ENCODE peak calls at places on chromosome 5, in four cellular contexts. D, P, R and V are unnamed samples.

GRCh38 chr5:138352722-138353549 is 451 bp downstream of the KDM3B start:
- DNase-seq in D (peak), P (peak), R (peak), V (peak)

GRCh38 chr5:40679998-40680681 is 425 bp downstream of the PTGER4 start:
- DNase-seq in D (no peak), P (peak), R (no peak), V (no peak)

GRCh38 chr5:181134259-181134658 is 3.3 kb upstream of the OR2V1 start:
- DNase-seq in D (no peak), P (no peak), R (no peak), V (no peak)

GRCh38 chr5:139377226-139377625 is 5.9 kb downstream of the SLC23A1 start:
- DNase-seq in D (no peak), P (no peak), R (no peak), V (no peak)

GRCh38 chr5:68339921-68340321 is 124.4 kb downstream of the PIK3R1 start:
- DNase-seq in D (no peak), P (no peak), R (no peak), V (no peak)

GRCh38 chr5:1384521-1384920 is 39.6 kb upstream of the CLPTM1L start:
- DNase-seq in D (no peak), P (no peak), R (no peak), V (no peak)

GRCh38 chr5:949275-949543 is 56.5 kb downstream of the TRIP13 start:
- DNase-seq in D (no peak), P (no peak), R (no peak), V (no peak)

GRCh38 chr5:148913985-148914421 is 87.6 kb downstream of the ADRB2 start:
- DNase-seq in D (no peak), P (no peak), R (no peak), V (no peak)

GRCh38 chr5:134592141-134592746 is 40.4 kb downstream of the SAR1B start:
- DNase-seq in D (no peak), P (no peak), R (no peak), V (no peak)

GRCh38 chr5:167892352-167893115 is 398.9 kb upstream of the WWC1 start:
- DNase-seq in D (no peak), P (no peak), R (no peak), V (no peak)

GRCh38 chr5:52466749-52467148 is 321.0 kb upstream of the ITGA1 start:
- DNase-seq in D (no peak), P (no peak), R (no peak), V (no peak)

GRCh38 chr5:81556809-81557208 is 162.9 kb upstream of the ACOT12 start:
- DNase-seq in D (no peak), P (no peak), R (no peak), V (no peak)

GRCh38 chr5:178208540-178209227 is 4.4 kb downstream of the HNRNPAB start:
- DNase-seq in D (no peak), P (no peak), R (no peak), V (no peak)

GRCh38 chr5:51271261-51271660 is 112.0 kb upstream of the ISL1 start:
- DNase-seq in D (no peak), P (no peak), R (no peak), V (no peak)